ENCODE peak calls at places on chromosomes 13 and 19, in six cellular contexts. One of them, this sample, is unnamed. For H3K79me1, the result is how much of the 10 kb centered on the place peaks cover.

GRCh38 chr19:46840157-46840942 is 10.3 kb downstream of the AP2S1 start:
- DNase-seq in neuronal stem cell: peak
- DNase-seq in mesendoderm: peak
- DNase-seq in mesenchymal stem cell: peak
- DNase-seq in H1: peak
- DNase-seq in trophoblast cell: peak
- DNase-seq in this sample: peak

GRCh38 chr19:23098286-23098685 is 18.5 kb upstream of the ZNF730 start:
- DNase-seq in neuronal stem cell: no peak
- DNase-seq in mesendoderm: no peak
- DNase-seq in mesenchymal stem cell: no peak
- DNase-seq in H1: no peak
- DNase-seq in trophoblast cell: peak
- DNase-seq in this sample: no peak

GRCh38 chr13:87089391-87089790 is 581.8 kb upstream of the SLITRK5 start:
- DNase-seq in neuronal stem cell: no peak
- DNase-seq in mesendoderm: peak
- DNase-seq in mesenchymal stem cell: peak
- DNase-seq in H1: no peak
- DNase-seq in trophoblast cell: peak
- DNase-seq in this sample: peak

GRCh38 chr13:107867701-107868661 is 347.4 kb downstream of the LIG4 start:
- DNase-seq in neuronal stem cell: peak
- DNase-seq in mesendoderm: peak
- DNase-seq in mesenchymal stem cell: peak
- DNase-seq in H1: peak
- DNase-seq in trophoblast cell: no peak
- DNase-seq in this sample: peak

GRCh38 chr19:57769345-57770131 is at the start of gene ZNF586:
- DNase-seq in neuronal stem cell: peak
- DNase-seq in mesendoderm: peak
- DNase-seq in mesenchymal stem cell: peak
- DNase-seq in H1: peak
- DNase-seq in trophoblast cell: peak
- DNase-seq in this sample: peak

GRCh38 chr19:6041991-6042421 is 64.1 kb upstream of the RANBP3 start:
- DNase-seq in neuronal stem cell: no peak
- DNase-seq in mesendoderm: no peak
- DNase-seq in mesenchymal stem cell: no peak
- DNase-seq in H1: peak
- DNase-seq in trophoblast cell: no peak
- DNase-seq in this sample: no peak

GRCh38 chr13:33224686-33225085 is 60.9 kb downstream of the STARD13 start:
- DNase-seq in neuronal stem cell: no peak
- DNase-seq in mesendoderm: no peak
- DNase-seq in mesenchymal stem cell: no peak
- DNase-seq in H1: no peak
- DNase-seq in trophoblast cell: no peak
- DNase-seq in this sample: peak

GRCh38 chr19:31064486-31064885 is 284.8 kb downstream of the TSHZ3 start:
- DNase-seq in neuronal stem cell: no peak
- DNase-seq in mesendoderm: peak
- DNase-seq in mesenchymal stem cell: no peak
- DNase-seq in H1: no peak
- DNase-seq in trophoblast cell: no peak
- DNase-seq in this sample: no peak

GRCh38 chr13:27644302-27644701 is 22.6 kb downstream of the POLR1D start:
- DNase-seq in neuronal stem cell: no peak
- DNase-seq in mesendoderm: no peak
- DNase-seq in mesenchymal stem cell: peak
- DNase-seq in H1: no peak
- DNase-seq in trophoblast cell: no peak
- DNase-seq in this sample: peak

DNA sequence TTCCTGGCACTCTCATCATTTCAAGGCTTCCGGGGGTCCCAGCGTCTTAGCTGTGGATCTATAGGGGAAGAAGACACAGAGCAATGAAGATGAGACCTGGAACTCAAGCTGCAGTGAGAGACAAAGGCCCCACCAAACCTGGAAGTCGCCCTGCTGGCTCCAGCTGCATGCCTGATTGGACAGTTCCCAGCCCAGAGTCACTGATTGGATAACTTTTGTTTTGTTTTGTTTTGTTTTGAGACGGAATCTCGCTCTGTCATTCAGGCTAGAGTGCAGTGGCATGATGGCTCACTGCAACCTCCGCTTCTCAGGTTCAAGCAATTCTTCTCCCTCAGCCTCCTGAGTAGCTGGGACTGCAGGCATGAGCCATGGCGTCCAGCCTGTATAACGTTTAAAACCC is 6.4 kb upstream of the ZNF431 start:
- DNase-seq in neuronal stem cell: no peak
- DNase-seq in mesendoderm: no peak
- DNase-seq in mesenchymal stem cell: no peak
- DNase-seq in H1: no peak
- DNase-seq in trophoblast cell: no peak
- DNase-seq in this sample: no peak
- H3K79me1 ChIP-seq in neuronal stem cell: under half
- H3K79me1 ChIP-seq in mesendoderm: under half
- H3K79me1 ChIP-seq in mesenchymal stem cell: under half
- H3K79me1 ChIP-seq in H1: under half
- H3K79me1 ChIP-seq in trophoblast cell: under half
- H3K79me1 ChIP-seq in this sample: under half

GRCh38 chr13:56020425-56020824 is 1120.3 kb upstream of the PRR20A start:
- DNase-seq in neuronal stem cell: no peak
- DNase-seq in mesendoderm: no peak
- DNase-seq in mesenchymal stem cell: no peak
- DNase-seq in H1: no peak
- DNase-seq in trophoblast cell: no peak
- DNase-seq in this sample: no peak

GRCh38 chr13:56019606-56020005 is 1121.1 kb upstream of the PRR20A start:
- DNase-seq in neuronal stem cell: no peak
- DNase-seq in mesendoderm: no peak
- DNase-seq in mesenchymal stem cell: no peak
- DNase-seq in H1: no peak
- DNase-seq in trophoblast cell: no peak
- DNase-seq in this sample: no peak

DNA sequence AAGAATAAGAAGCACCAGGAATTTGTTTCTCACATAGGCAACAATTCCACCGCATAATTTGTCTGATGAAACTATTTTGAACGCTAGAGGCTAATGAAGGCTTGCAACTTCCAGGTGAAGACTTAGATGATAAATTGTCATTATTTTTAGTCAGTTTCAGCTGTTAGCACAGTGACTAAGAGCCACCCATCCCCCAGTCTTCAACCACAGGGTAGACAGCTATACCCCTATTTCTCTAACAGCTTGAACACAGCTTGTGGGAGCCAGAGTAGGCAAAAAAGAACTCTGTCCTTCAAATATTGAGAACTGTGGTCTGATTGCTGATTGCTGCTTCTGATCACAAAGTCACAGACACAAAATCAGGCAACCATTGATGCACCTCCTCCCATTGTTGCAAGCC is 1124.8 kb upstream of the PRR20A start:
- DNase-seq in neuronal stem cell: no peak
- DNase-seq in mesendoderm: no peak
- DNase-seq in mesenchymal stem cell: no peak
- DNase-seq in H1: no peak
- DNase-seq in trophoblast cell: no peak
- DNase-seq in this sample: no peak
- H3K79me1 ChIP-seq in neuronal stem cell: under half
- H3K79me1 ChIP-seq in mesendoderm: under half
- H3K79me1 ChIP-seq in mesenchymal stem cell: under half
- H3K79me1 ChIP-seq in H1: under half
- H3K79me1 ChIP-seq in trophoblast cell: under half
- H3K79me1 ChIP-seq in this sample: under half

GRCh38 chr13:111265006-111265700 is 55.3 kb upstream of the TEX29 start:
- DNase-seq in neuronal stem cell: no peak
- DNase-seq in mesendoderm: peak
- DNase-seq in mesenchymal stem cell: no peak
- DNase-seq in H1: peak
- DNase-seq in trophoblast cell: no peak
- DNase-seq in this sample: no peak
- H3K79me1 ChIP-seq in neuronal stem cell: under half
- H3K79me1 ChIP-seq in mesendoderm: under half
- H3K79me1 ChIP-seq in mesenchymal stem cell: under half
- H3K79me1 ChIP-seq in H1: under half
- H3K79me1 ChIP-seq in trophoblast cell: under half
- H3K79me1 ChIP-seq in this sample: half or more

DNA sequence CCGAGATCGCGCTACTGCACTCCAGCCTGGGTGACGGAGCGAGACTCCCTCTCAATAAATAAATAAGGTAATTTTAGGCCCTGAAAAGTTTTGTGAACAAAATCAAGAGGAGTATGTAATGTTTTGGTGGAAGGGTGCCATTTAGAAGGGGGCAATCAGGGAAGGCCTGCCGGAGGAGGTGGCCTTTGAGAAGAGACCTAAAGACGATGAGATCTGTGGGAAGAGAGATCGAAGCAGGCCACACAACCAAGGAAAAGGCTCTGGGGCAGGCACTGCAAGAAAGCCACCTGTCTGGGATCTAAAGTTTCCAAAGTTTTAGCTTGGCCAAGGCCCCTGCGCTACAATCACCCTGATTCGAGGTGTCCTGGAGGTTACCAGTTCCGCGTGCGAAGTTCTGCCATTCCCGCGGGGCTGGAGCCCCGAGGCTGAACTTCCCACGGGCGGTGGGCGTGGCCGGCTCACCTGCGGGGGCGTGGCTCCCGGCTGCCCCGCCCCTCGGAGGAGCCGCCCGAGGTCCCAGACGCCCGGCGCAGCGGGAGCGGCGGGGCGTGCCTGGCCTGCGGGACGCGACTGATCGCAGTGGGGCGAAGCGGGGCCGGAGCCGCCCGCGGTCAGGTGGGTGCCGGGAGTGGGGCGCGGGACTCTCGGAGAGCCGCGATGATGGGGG is at the start of gene KLC3:
- DNase-seq in neuronal stem cell: no peak
- DNase-seq in mesendoderm: peak
- DNase-seq in mesenchymal stem cell: no peak
- DNase-seq in H1: peak
- DNase-seq in trophoblast cell: peak
- DNase-seq in this sample: no peak
- H3K79me1 ChIP-seq in neuronal stem cell: under half
- H3K79me1 ChIP-seq in mesendoderm: under half
- H3K79me1 ChIP-seq in mesenchymal stem cell: under half
- H3K79me1 ChIP-seq in H1: under half
- H3K79me1 ChIP-seq in trophoblast cell: under half
- H3K79me1 ChIP-seq in this sample: under half

This sample was measured in IMR-90.